ENCODE peak calls at places on chromosomes 11 and 22, in five cellular contexts. B is H1, L is cardiac fibroblast, R is prostate gland, G is HFFc6. M is an unnamed sample.
A peak's percentile ranks its signal among the peaks of the same experiment; 100 is the strongest.

GRCh38 chr22:29799217-29799680 is 32.1 kb downstream of the UQCR10 start:
- DNase-seq in G (peak; percentile 98), R (peak; percentile 96), L (peak; percentile 97), B (no peak), M (peak; percentile 95)

GRCh38 chr22:27835446-27835845 is 33.9 kb upstream of the MN1 start:
- DNase-seq in G (no peak), B (no peak), R (no peak), L (peak; percentile 32), M (no peak)

GRCh38 chr22:29050457-29050856 is 11.2 kb downstream of the C22orf31 start:
- DNase-seq in R (no peak), L (no peak), G (no peak), B (no peak), M (no peak)

GRCh38 chr11:83070878-83071640 is 638 bp downstream of the RAB30 start:
- DNase-seq in R (peak; percentile 32), L (peak; percentile 38), G (no peak), B (no peak), M (no peak)

GRCh38 chr11:108788565-108789199 is 123.8 kb downstream of the DDX10 start:
- DNase-seq in L (peak; percentile 70), B (peak; percentile 52), G (peak; percentile 33), R (no peak), M (peak; percentile 50)

GRCh38 chr11:121199516-121199915 is 93.1 kb upstream of the SC5D start:
- DNase-seq in B (no peak), L (peak; percentile 10), R (no peak), G (no peak), M (no peak)

GRCh38 chr11:8906629-8907028 is 4.4 kb upstream of the AKIP1 start:
- DNase-seq in G (peak; percentile 52), R (no peak), B (no peak), L (peak; percentile 45), M (peak; percentile 87)

GRCh38 chr22:26414347-26414746 is 14.7 kb upstream of the ASPHD2 start:
- DNase-seq in L (no peak), B (no peak), G (no peak), R (no peak), M (no peak)

GRCh38 chr11:126072141-126072741 is 9.6 kb upstream of the CDON start:
- DNase-seq in B (no peak), R (peak; percentile 24), L (no peak), G (no peak), M (peak; percentile 18)

GRCh38 chr22:37661160-37661924 is 2.8 kb downstream of the PDXP start:
- DNase-seq in G (peak; percentile 75), B (no peak), R (no peak), L (peak; percentile 70), M (no peak)

GRCh38 chr11:63764201-63764711 is 4.3 kb downstream of the ZFTA start:
- DNase-seq in R (no peak), G (no peak), B (no peak), L (no peak), M (no peak)

GRCh38 chr11:72373163-72373562 is 61.2 kb downstream of the CLPB start:
- DNase-seq in R (no peak), L (no peak), B (no peak), G (no peak), M (no peak)

GRCh38 chr11:65102142-65103095 is 6.4 kb downstream of the VPS51 start:
- DNase-seq in G (no peak), B (no peak), R (no peak), L (peak; percentile 46), M (no peak)

GRCh38 chr11:33663121-33663520 is 37.5 kb downstream of the C11orf91 start:
- DNase-seq in R (no peak), L (no peak), B (no peak), G (no peak), M (no peak)

GRCh38 chr11:78857688-78858087 is 283.0 kb upstream of the NARS2 start:
- DNase-seq in L (peak; percentile 7), B (no peak), R (no peak), G (peak; percentile 0), M (no peak)

GRCh38 chr11:123479048-123479837 is 49.2 kb downstream of the GRAMD1B start:
- DNase-seq in L (no peak), G (no peak), B (no peak), R (no peak), M (no peak)

GRCh38 chr22:46367707-46368191 is 32.2 kb downstream of the TRMU start:
- DNase-seq in G (peak; percentile 39), R (peak; percentile 68), B (peak; percentile 96), L (peak; percentile 62), M (peak; percentile 73)

GRCh38 chr22:32130464-32130863 is 28.6 kb downstream of the C22orf42 start:
- DNase-seq in B (no peak), L (no peak), R (no peak), G (no peak), M (no peak)

GRCh38 chr11:61087426-61088119 is 14.7 kb upstream of the CD5 start:
- DNase-seq in L (no peak), R (no peak), G (no peak), B (no peak), M (no peak)

GRCh38 chr22:45101828-45102227 is 61.9 kb upstream of the NUP50 start:
- DNase-seq in B (no peak), R (peak; percentile 59), G (peak; percentile 64), L (peak; percentile 74), M (peak; percentile 74)

GRCh38 chr11:68641880-68642279 is 42.5 kb upstream of the GAL start:
- DNase-seq in L (no peak), R (no peak), B (no peak), G (no peak), M (no peak)

GRCh38 chr11:68646832-68647231 is 37.5 kb upstream of the GAL start:
- DNase-seq in G (no peak), B (no peak), R (no peak), L (no peak), M (no peak)

GRCh38 chr11:68643576-68643975 is 40.8 kb upstream of the GAL start:
- DNase-seq in B (no peak), G (no peak), R (no peak), L (peak; percentile 36), M (peak; percentile 29)
- TF ChIP-seq CTCF in B (no peak), G (no peak), R (no peak), L (no peak), M (no peak)

GRCh38 chr11:4936745-4937144 is 10.7 kb downstream of the OR51A4 start:
- DNase-seq in R (no peak), G (no peak), L (no peak), B (no peak), M (no peak)

DNA sequence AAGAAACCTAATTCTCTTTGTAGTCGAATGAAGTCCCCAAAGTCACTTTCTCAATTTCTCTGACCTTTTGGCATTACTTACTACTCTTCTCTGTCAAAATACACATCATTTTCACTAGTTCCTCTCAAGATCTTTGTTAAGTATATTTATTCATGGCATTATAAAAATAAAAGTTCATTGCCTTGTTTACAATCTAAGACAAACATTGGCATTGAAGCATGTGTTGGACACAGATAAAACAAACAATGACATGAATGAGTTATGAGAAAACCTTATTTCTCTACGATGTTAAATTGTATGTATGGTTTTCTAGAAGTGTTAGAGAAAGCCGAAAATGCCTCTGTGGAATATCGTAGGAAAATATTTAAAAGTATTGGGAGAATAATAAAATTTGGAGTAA is 8.6 kb upstream of the OR51G1 start:
- DNase-seq in R (no peak), B (no peak), L (no peak), G (no peak), M (no peak)
- TF ChIP-seq CTCF in R (no peak), B (no peak), L (no peak), G (no peak), M (no peak)

DNA sequence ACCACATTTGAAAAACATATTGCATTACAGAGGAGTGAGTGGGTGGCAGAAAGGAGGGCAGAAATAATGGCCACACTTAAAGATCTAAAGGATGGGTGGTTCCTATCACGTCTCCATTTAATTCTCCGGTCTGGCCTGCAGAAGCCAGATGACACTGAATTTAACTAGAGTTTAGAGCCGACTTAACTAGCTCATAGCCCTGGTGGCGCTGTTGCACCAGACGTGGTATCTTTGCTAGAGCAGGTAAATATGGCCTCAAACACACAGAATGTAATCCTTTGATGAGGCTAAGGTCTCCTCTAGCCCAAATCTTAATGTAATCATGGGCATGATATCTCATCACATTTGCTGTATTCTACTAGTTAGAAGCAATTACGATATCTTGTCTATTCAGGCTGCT is 51.5 kb upstream of the GAL start:
- DNase-seq in B (peak; percentile 68), R (peak; percentile 51), G (peak; percentile 24), L (peak; percentile 78), M (peak; percentile 81)
- TF ChIP-seq CTCF in B (peak; percentile 87), R (no peak), G (peak; percentile 75), L (peak; percentile 64), M (peak; percentile 77)

GRCh38 chr22:36277482-36278291 is 24.8 kb downstream of the APOL1 start:
- DNase-seq in B (peak; percentile 77), L (peak; percentile 69), R (peak; percentile 50), G (peak; percentile 37), M (peak; percentile 73)
- TF ChIP-seq CTCF in B (peak; percentile 71), L (peak; percentile 78), R (peak; percentile 49), G (peak; percentile 84), M (peak; percentile 80)

GRCh38 chr11:7572001-7572712 is 58.4 kb downstream of the PPFIBP2 start:
- DNase-seq in R (no peak), G (no peak), B (no peak), L (no peak), M (no peak)
- TF ChIP-seq CTCF in R (no peak), G (peak; percentile 42), B (no peak), L (no peak), M (no peak)

GRCh38 chr11:132075447-132075846 is 705.0 kb downstream of the NTM start:
- DNase-seq in L (no peak), G (no peak), R (no peak), B (no peak), M (no peak)

GRCh38 chr11:132077416-132077815 is 707.0 kb downstream of the NTM start:
- DNase-seq in L (no peak), R (no peak), B (no peak), G (no peak), M (peak; percentile 51)

GRCh38 chr11:132078677-132079076 is 708.3 kb downstream of the NTM start:
- DNase-seq in G (no peak), B (no peak), R (no peak), L (no peak), M (no peak)

GRCh38 chr11:132080121-132080520 is 709.7 kb downstream of the NTM start:
- DNase-seq in L (no peak), G (no peak), B (no peak), R (no peak), M (peak; percentile 70)

DNA sequence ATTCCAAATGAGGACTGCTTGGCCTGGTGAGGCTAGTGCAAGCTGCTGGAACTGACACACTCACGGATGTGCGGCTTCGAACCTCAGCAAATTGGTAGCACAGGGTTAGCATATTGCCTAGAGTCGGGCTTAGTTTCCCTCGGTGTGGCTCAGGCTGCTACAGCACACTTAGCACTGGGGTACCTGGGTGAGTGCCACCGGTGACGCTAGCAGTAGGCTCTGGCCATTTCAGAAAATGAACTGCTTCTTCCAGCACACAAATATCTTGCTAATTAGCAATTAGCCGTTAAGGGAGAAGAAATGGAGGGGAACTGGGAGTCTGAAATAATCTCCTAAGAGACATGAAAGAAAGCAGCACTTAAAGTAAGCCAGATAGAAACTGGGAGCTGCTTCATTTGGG is 707.8 kb downstream of the NTM start:
- DNase-seq in L (no peak), G (no peak), B (no peak), R (no peak), M (no peak)
- TF ChIP-seq CTCF in L (no peak), G (no peak), B (no peak), R (no peak), M (no peak)